ENCODE peak calls at places on chromosomes 4 and X, in ten cellular contexts. One of them, this sample, is unnamed.

GRCh38 chr4:2303686-2304320 is 41.9 kb upstream of the MXD4 start:
- DNase-seq in astrocyte: no peak
- DNase-seq in AG09309: no peak
- DNase-seq in D721Med: no peak
- DNase-seq in foreskin fibroblast: no peak
- DNase-seq in MCF 10A: no peak
- DNase-seq in CD14-positive monocyte: no peak
- DNase-seq in ascending aorta: no peak
- DNase-seq in DND-41: no peak
- DNase-seq in cardiac muscle cell: no peak
- DNase-seq in this sample: no peak

GRCh38 chr4:23686169-23686903 is 203.5 kb downstream of the PPARGC1A start:
- DNase-seq in astrocyte: no peak
- DNase-seq in AG09309: no peak
- DNase-seq in D721Med: no peak
- DNase-seq in foreskin fibroblast: no peak
- DNase-seq in MCF 10A: no peak
- DNase-seq in CD14-positive monocyte: no peak
- DNase-seq in ascending aorta: no peak
- DNase-seq in DND-41: no peak
- DNase-seq in cardiac muscle cell: no peak
- DNase-seq in this sample: no peak

GRCh38 chrX:28595346-28595745 is 8.1 kb downstream of the IL1RAPL1 start:
- DNase-seq in astrocyte: no peak
- DNase-seq in AG09309: no peak
- DNase-seq in D721Med: no peak
- DNase-seq in foreskin fibroblast: no peak
- DNase-seq in MCF 10A: no peak
- DNase-seq in CD14-positive monocyte: no peak
- DNase-seq in ascending aorta: no peak
- DNase-seq in DND-41: no peak
- DNase-seq in cardiac muscle cell: no peak
- DNase-seq in this sample: no peak

GRCh38 chrX:1380672-1381233 is 11.2 kb downstream of the SLC25A6 start:
- DNase-seq in astrocyte: no peak
- DNase-seq in AG09309: no peak
- DNase-seq in D721Med: no peak
- DNase-seq in foreskin fibroblast: no peak
- DNase-seq in MCF 10A: peak
- DNase-seq in CD14-positive monocyte: no peak
- DNase-seq in ascending aorta: no peak
- DNase-seq in DND-41: no peak
- DNase-seq in cardiac muscle cell: no peak
- DNase-seq in this sample: no peak

GRCh38 chr4:107977966-107978705 is 11.6 kb upstream of the HADH start:
- DNase-seq in astrocyte: no peak
- DNase-seq in AG09309: no peak
- DNase-seq in D721Med: no peak
- DNase-seq in foreskin fibroblast: no peak
- DNase-seq in MCF 10A: no peak
- DNase-seq in CD14-positive monocyte: no peak
- DNase-seq in ascending aorta: no peak
- DNase-seq in DND-41: no peak
- DNase-seq in cardiac muscle cell: no peak
- DNase-seq in this sample: no peak

GRCh38 chr4:74543247-74543670 is 98.3 kb downstream of the AREG start:
- DNase-seq in astrocyte: peak
- DNase-seq in AG09309: no peak
- DNase-seq in D721Med: no peak
- DNase-seq in foreskin fibroblast: no peak
- DNase-seq in MCF 10A: no peak
- DNase-seq in CD14-positive monocyte: no peak
- DNase-seq in ascending aorta: no peak
- DNase-seq in DND-41: no peak
- DNase-seq in cardiac muscle cell: no peak
- DNase-seq in this sample: no peak

GRCh38 chrX:52424658-52425057 is 55.8 kb downstream of the XAGE2 start:
- DNase-seq in astrocyte: peak
- DNase-seq in AG09309: no peak
- DNase-seq in D721Med: no peak
- DNase-seq in foreskin fibroblast: peak
- DNase-seq in MCF 10A: peak
- DNase-seq in CD14-positive monocyte: no peak
- DNase-seq in ascending aorta: no peak
- DNase-seq in DND-41: no peak
- DNase-seq in cardiac muscle cell: no peak
- DNase-seq in this sample: no peak

GRCh38 chrX:19810809-19811208 is 76.6 kb downstream of the SH3KBP1 start:
- DNase-seq in astrocyte: no peak
- DNase-seq in AG09309: no peak
- DNase-seq in D721Med: no peak
- DNase-seq in foreskin fibroblast: peak
- DNase-seq in MCF 10A: peak
- DNase-seq in CD14-positive monocyte: no peak
- DNase-seq in ascending aorta: no peak
- DNase-seq in DND-41: no peak
- DNase-seq in cardiac muscle cell: peak
- DNase-seq in this sample: peak

GRCh38 chrX:154368630-154369452 is 5.6 kb downstream of the FLNA start:
- DNase-seq in astrocyte: peak
- DNase-seq in AG09309: peak
- DNase-seq in D721Med: no peak
- DNase-seq in foreskin fibroblast: peak
- DNase-seq in MCF 10A: peak
- DNase-seq in CD14-positive monocyte: peak
- DNase-seq in ascending aorta: peak
- DNase-seq in DND-41: peak
- DNase-seq in cardiac muscle cell: peak
- DNase-seq in this sample: peak

GRCh38 chr4:152356428-152357034 is 179.4 kb downstream of the FBXW7 start:
- DNase-seq in astrocyte: peak
- DNase-seq in AG09309: no peak
- DNase-seq in D721Med: no peak
- DNase-seq in foreskin fibroblast: no peak
- DNase-seq in MCF 10A: peak
- DNase-seq in CD14-positive monocyte: no peak
- DNase-seq in ascending aorta: no peak
- DNase-seq in DND-41: no peak
- DNase-seq in cardiac muscle cell: peak
- DNase-seq in this sample: no peak

GRCh38 chrX:107470971-107471370 is 21.5 kb downstream of the FRMPD3 start:
- DNase-seq in astrocyte: no peak
- DNase-seq in AG09309: no peak
- DNase-seq in D721Med: no peak
- DNase-seq in foreskin fibroblast: no peak
- DNase-seq in MCF 10A: no peak
- DNase-seq in CD14-positive monocyte: no peak
- DNase-seq in ascending aorta: no peak
- DNase-seq in DND-41: no peak
- DNase-seq in cardiac muscle cell: no peak
- DNase-seq in this sample: no peak
- TF ChIP-seq CTCF in astrocyte: no peak
- TF ChIP-seq CTCF in AG09309: no peak
- TF ChIP-seq CTCF in D721Med: no peak
- TF ChIP-seq CTCF in foreskin fibroblast: no peak
- TF ChIP-seq CTCF in MCF 10A: no peak
- TF ChIP-seq CTCF in CD14-positive monocyte: no peak
- TF ChIP-seq CTCF in ascending aorta: no peak
- TF ChIP-seq CTCF in DND-41: no peak
- TF ChIP-seq CTCF in cardiac muscle cell: no peak
- TF ChIP-seq CTCF in this sample: no peak

GRCh38 chr4:82803746-82804145 is 5.2 kb upstream of the SCD5 start:
- DNase-seq in astrocyte: no peak
- DNase-seq in AG09309: no peak
- DNase-seq in D721Med: no peak
- DNase-seq in foreskin fibroblast: no peak
- DNase-seq in MCF 10A: no peak
- DNase-seq in CD14-positive monocyte: no peak
- DNase-seq in ascending aorta: no peak
- DNase-seq in DND-41: no peak
- DNase-seq in cardiac muscle cell: no peak
- DNase-seq in this sample: no peak

GRCh38 chr4:82798168-82799005 is at the start of gene SCD5:
- DNase-seq in astrocyte: peak
- DNase-seq in AG09309: no peak
- DNase-seq in D721Med: peak
- DNase-seq in foreskin fibroblast: peak
- DNase-seq in MCF 10A: peak
- DNase-seq in CD14-positive monocyte: no peak
- DNase-seq in ascending aorta: no peak
- DNase-seq in DND-41: peak
- DNase-seq in cardiac muscle cell: peak
- DNase-seq in this sample: peak

GRCh38 chr4:82802906-82803305 is 4.3 kb upstream of the SCD5 start:
- DNase-seq in astrocyte: no peak
- DNase-seq in AG09309: no peak
- DNase-seq in D721Med: no peak
- DNase-seq in foreskin fibroblast: no peak
- DNase-seq in MCF 10A: no peak
- DNase-seq in CD14-positive monocyte: no peak
- DNase-seq in ascending aorta: no peak
- DNase-seq in DND-41: no peak
- DNase-seq in cardiac muscle cell: peak
- DNase-seq in this sample: no peak

GRCh38 chr4:82799006-82799881 is 648 bp upstream of the SCD5 start:
- DNase-seq in astrocyte: no peak
- DNase-seq in AG09309: no peak
- DNase-seq in D721Med: no peak
- DNase-seq in foreskin fibroblast: no peak
- DNase-seq in MCF 10A: no peak
- DNase-seq in CD14-positive monocyte: no peak
- DNase-seq in ascending aorta: no peak
- DNase-seq in DND-41: peak
- DNase-seq in cardiac muscle cell: no peak
- DNase-seq in this sample: no peak

DNA sequence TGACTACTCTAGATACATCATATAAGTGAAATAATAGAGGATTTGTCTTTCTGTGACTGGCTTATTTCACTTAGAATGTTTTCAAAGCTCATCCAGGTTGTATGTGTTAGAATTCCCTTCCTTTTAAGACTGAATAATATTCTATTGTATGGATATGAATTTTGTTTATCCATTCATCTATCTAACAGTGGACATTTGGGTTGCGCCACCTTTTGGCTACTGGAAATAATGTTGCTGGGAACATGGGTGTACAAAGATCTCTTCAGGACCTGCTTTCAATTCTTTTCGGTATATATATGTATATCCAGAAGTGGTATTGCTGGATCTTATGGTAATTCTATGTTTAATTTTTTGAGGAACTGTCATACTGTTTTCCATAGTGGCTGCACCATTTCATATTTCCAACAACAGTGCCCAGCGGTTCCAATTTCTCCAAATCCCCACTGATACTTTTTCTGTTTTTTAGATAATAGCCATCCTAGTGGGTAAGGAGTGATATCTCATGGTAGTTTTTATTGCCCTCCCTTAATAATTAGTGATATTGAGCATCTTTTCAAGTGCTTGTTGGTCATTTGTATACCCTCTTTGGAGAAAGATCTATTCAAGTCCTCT is 3.4 kb upstream of the SCD5 start:
- DNase-seq in astrocyte: peak
- DNase-seq in AG09309: no peak
- DNase-seq in D721Med: no peak
- DNase-seq in foreskin fibroblast: no peak
- DNase-seq in MCF 10A: peak
- DNase-seq in CD14-positive monocyte: no peak
- DNase-seq in ascending aorta: no peak
- DNase-seq in DND-41: no peak
- DNase-seq in cardiac muscle cell: peak
- DNase-seq in this sample: no peak
- TF ChIP-seq CTCF in astrocyte: peak
- TF ChIP-seq CTCF in AG09309: peak
- TF ChIP-seq CTCF in D721Med: peak
- TF ChIP-seq CTCF in foreskin fibroblast: peak
- TF ChIP-seq CTCF in MCF 10A: peak
- TF ChIP-seq CTCF in CD14-positive monocyte: no peak
- TF ChIP-seq CTCF in ascending aorta: no peak
- TF ChIP-seq CTCF in DND-41: peak
- TF ChIP-seq CTCF in cardiac muscle cell: peak
- TF ChIP-seq CTCF in this sample: peak

DNA sequence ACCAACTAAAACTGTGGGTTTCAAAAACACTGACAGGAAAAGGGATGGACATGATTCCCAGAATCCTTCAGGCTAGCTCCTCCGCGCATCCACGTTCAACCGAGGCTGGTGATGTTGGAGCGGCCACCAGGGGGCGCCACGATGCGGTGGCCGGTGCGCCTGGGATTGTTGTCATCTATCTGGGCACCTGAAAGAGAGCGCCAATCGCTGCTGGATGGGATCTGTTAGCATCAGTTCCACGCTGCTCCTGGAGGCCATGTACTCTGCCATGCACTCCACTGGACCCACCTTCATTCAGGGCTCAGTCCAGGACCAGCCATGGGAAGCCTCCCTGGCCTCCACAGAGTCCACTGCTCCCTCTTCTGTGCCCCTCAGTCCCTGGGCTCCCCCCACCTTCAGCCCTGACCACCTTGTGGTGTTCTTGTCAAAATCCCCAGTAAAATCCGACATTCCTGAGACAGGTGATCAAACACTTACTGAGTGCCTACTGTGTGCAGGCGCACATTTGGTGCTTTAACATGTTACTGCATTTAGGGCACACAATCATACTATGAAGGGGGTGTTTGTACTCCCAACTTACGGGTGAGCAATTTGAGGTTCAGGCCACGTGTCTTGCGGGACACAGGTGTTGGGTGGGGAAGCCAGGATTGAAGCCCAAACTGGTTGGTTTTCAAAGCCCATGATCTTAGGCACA is 71.1 kb downstream of the CRMP1 start:
- DNase-seq in astrocyte: no peak
- DNase-seq in AG09309: no peak
- DNase-seq in D721Med: no peak
- DNase-seq in foreskin fibroblast: no peak
- DNase-seq in MCF 10A: no peak
- DNase-seq in CD14-positive monocyte: no peak
- DNase-seq in ascending aorta: no peak
- DNase-seq in DND-41: peak
- DNase-seq in cardiac muscle cell: no peak
- DNase-seq in this sample: no peak
- TF ChIP-seq CTCF in astrocyte: peak
- TF ChIP-seq CTCF in AG09309: peak
- TF ChIP-seq CTCF in D721Med: peak
- TF ChIP-seq CTCF in foreskin fibroblast: peak
- TF ChIP-seq CTCF in MCF 10A: peak
- TF ChIP-seq CTCF in CD14-positive monocyte: peak
- TF ChIP-seq CTCF in ascending aorta: peak
- TF ChIP-seq CTCF in DND-41: peak
- TF ChIP-seq CTCF in cardiac muscle cell: peak
- TF ChIP-seq CTCF in this sample: peak

DNA sequence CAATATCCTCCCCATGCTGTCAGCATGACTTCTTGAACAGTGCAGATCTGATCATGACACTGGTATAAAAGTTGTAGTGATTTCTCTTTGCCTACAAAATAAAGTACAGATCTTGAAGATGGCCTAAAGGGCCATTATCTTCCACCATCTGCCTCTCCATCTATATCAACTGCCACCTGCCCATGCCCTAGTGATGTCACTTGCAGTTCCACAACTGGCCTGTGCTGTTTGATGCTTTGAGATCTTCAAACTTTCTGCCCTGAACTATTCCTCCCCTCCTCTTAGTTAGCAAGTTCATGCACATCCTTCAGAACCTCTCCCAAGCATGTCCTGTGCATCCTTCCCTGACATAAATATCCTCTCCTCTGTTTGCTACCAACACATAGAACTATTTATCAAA is 217.0 kb downstream of the SOWAHB start:
- DNase-seq in astrocyte: no peak
- DNase-seq in AG09309: no peak
- DNase-seq in D721Med: no peak
- DNase-seq in foreskin fibroblast: no peak
- DNase-seq in MCF 10A: no peak
- DNase-seq in CD14-positive monocyte: no peak
- DNase-seq in ascending aorta: no peak
- DNase-seq in DND-41: no peak
- DNase-seq in cardiac muscle cell: no peak
- DNase-seq in this sample: no peak
- TF ChIP-seq CTCF in astrocyte: no peak
- TF ChIP-seq CTCF in AG09309: no peak
- TF ChIP-seq CTCF in D721Med: no peak
- TF ChIP-seq CTCF in foreskin fibroblast: no peak
- TF ChIP-seq CTCF in MCF 10A: no peak
- TF ChIP-seq CTCF in CD14-positive monocyte: no peak
- TF ChIP-seq CTCF in ascending aorta: no peak
- TF ChIP-seq CTCF in DND-41: no peak
- TF ChIP-seq CTCF in cardiac muscle cell: no peak
- TF ChIP-seq CTCF in this sample: no peak

This sample was measured in AG09319.